ENCODE peak calls at places on chromosomes 2 and 18, in seven cellular contexts. B is K562, F is kidney, S is mesenchymal stem cell, T is neuronal stem cell, D is astrocyte, W is IMR-90. U is an unnamed sample.

GRCh38 chr2:187050409-187050998 is 201.5 kb upstream of the ZSWIM2 start:
- DNase-seq in B (no peak), F (no peak), S (no peak), T (no peak), D (no peak), W (peak; percentile 10), U (no peak)

GRCh38 chr18:58394046-58394445 is 234.8 kb downstream of the ALPK2 start:
- DNase-seq in B (no peak), F (no peak), S (no peak), T (no peak), D (peak; percentile 76), W (peak; percentile 73), U (no peak)

GRCh38 chr2:161418715-161419337 is 2.7 kb downstream of the TBR1 start:
- DNase-seq in B (no peak), F (no peak), S (peak; percentile 53), T (peak; percentile 59), D (no peak), W (peak; percentile 10), U (peak; percentile 43)

GRCh38 chr2:107785756-107786155 is 40.9 kb upstream of the RGPD4 start:
- DNase-seq in B (no peak), F (no peak), S (no peak), T (no peak), D (no peak), W (no peak), U (no peak)

GRCh38 chr2:219459460-219460311 is 25.0 kb downstream of the SPEG start:
- DNase-seq in B (peak; percentile 72), F (peak; percentile 77), S (peak; percentile 75), T (peak; percentile 64), D (peak; percentile 33), W (peak; percentile 63), U (peak; percentile 81)

GRCh38 chr2:41854227-41854626 is 193.6 kb upstream of the PKDCC start:
- DNase-seq in B (no peak), F (no peak), S (no peak), T (no peak), D (peak; percentile 17), W (peak; percentile 64), U (no peak)

GRCh38 chr18:9340472-9340871 is 5.9 kb downstream of the TWSG1 start:
- DNase-seq in B (no peak), F (no peak), S (no peak), T (no peak), D (no peak), W (no peak), U (no peak)

GRCh38 chr2:132632000-132632649 is 37.9 kb downstream of the LYPD1 start:
- DNase-seq in B (no peak), F (no peak), S (peak; percentile 24), T (no peak), D (peak; percentile 43), W (peak; percentile 6), U (peak; percentile 45)

GRCh38 chr18:484749-485464 is 15.6 kb downstream of the COLEC12 start:
- DNase-seq in B (no peak), F (no peak), S (peak; percentile 27), T (no peak), D (no peak), W (no peak), U (no peak)

GRCh38 chr2:31729065-31729439 is 148.3 kb upstream of the SRD5A2 start:
- DNase-seq in B (no peak), F (peak; percentile 35), S (no peak), T (no peak), D (no peak), W (no peak), U (no peak)

GRCh38 chr2:164714471-164714870 is 93.2 kb upstream of the GRB14 start:
- DNase-seq in B (no peak), F (no peak), S (no peak), T (no peak), D (no peak), W (no peak), U (no peak)

GRCh38 chr2:96870631-96871255 is 863 bp upstream of the SEMA4C start:
- DNase-seq in B (no peak), F (peak; percentile 84), S (peak; percentile 41), T (no peak), D (peak; percentile 33), W (no peak), U (no peak)

GRCh38 chr2:77507657-77508056 is 14.5 kb downstream of the LRRTM4 start:
- DNase-seq in B (no peak), F (no peak), S (no peak), T (no peak), D (no peak), W (no peak), U (no peak)

GRCh38 chr18:30970201-30970816 is 72.2 kb downstream of the DSC3 start:
- DNase-seq in B (no peak), F (no peak), S (peak; percentile 26), T (no peak), D (peak; percentile 32), W (peak; percentile 2), U (peak; percentile 24)

GRCh38 chr2:184596819-184597411 is 1.4 kb upstream of the ZNF804A start:
- DNase-seq in B (no peak), F (no peak), S (peak; percentile 82), T (peak; percentile 20), D (peak; percentile 75), W (peak; percentile 81), U (peak; percentile 81)

GRCh38 chr18:32440478-32440877 is 30.2 kb downstream of the GAREM1 start:
- DNase-seq in B (no peak), F (no peak), S (no peak), T (no peak), D (no peak), W (no peak), U (no peak)

GRCh38 chr2:235638541-235639192 is 144.8 kb downstream of the AGAP1 start:
- DNase-seq in B (no peak), F (no peak), S (no peak), T (no peak), D (no peak), W (no peak), U (no peak)

DNA sequence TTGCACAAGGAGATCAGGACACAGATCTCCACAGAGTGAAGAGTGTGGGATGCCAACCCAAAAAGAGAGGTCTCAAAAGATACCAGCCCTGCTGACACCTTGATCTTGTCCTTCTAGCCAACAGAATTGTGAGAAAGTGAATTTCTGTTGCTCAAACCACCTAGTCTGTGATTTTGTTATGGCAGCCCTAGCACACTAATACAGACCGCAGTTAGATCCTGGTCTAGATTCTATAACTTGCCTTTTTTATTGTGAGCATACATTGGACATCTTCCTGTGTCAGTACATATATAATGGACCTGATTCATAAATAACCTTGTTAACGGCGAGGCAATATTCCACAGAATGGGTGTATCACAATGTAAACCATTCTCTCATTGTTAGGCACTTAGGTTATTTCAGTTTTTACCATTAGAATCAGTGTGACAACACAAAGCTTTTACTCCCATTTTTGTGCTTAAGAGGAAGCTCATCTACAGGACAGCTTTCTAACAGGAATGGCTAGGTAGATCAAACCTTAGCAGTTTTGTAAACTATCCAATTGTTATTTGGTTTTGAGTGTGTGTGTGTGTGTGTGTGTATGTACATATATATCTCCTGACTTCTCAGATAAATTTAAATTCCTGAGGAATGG is 89.0 kb downstream of the ACSL3 start:
- DNase-seq in B (no peak), F (no peak), S (no peak), T (no peak), D (no peak), W (no peak), U (no peak)
- H3K9ac ChIP-seq in B (no peak overlapping the region), F (no peak overlapping the region), S (no peak overlapping the region), T (no peak overlapping the region), D (no peak overlapping the region), W (no peak overlapping the region), U (no peak overlapping the region)

DNA sequence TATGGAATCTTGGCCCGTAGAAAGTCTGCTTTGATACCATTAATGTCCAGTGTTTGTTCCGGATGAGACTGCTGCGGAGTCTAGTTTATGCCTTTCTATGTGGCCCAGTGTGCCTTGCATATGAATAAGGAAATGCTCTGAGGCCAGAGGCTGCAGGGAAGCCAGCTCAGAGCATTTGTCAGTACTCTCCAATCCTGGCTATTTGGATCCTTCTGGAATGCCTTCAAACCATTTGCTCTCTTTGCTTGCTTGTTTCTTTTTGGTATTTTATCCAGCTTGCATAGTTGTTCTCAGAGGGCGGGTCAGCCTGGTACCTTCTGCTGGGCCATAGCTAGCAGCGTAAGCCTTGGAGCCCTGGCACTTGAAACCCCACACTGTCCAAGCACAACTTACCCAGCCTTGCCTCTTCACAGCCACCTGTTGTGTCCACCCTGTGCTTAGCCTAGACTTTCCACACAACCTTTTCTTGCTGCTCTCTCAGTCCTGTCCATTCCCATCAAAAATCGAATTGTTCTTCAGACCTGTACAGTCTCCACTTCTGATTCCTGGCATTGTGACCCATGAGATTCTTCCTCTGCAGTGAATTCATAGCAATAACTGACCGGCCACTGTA is 20.5 kb downstream of the CENPO start:
- DNase-seq in B (no peak), F (no peak), S (no peak), T (no peak), D (no peak), W (no peak), U (no peak)
- H3K36me3 ChIP-seq in B (peaks cover 66% of the 10 kb centered on the region), F (peaks cover 4% of the 10 kb centered on the region), S (peaks cover 27% of the 10 kb centered on the region), T (peaks cover 27% of the 10 kb centered on the region), D (peaks cover 19% of the 10 kb centered on the region), W (peaks cover 9% of the 10 kb centered on the region), U (peaks cover 11% of the 10 kb centered on the region)

DNA sequence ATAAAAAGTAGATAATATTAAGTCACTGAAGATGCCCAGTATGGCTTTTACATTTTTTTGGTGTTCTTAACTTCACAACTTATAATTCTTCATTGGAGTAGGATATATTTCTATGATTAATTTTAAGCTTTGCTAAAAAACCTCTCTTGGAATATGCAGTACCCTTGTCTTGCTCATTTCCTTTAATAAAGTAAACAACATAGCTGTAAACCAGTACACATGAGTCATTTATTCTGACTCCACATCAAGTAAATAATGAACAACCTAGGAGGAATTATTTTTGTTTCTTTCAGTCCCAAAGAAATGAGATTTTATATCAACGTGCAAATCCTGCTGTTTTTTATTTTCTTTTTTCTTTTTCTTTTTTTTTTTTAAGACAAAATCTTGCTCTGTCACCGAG is 869.1 kb downstream of the CNTNAP5 start:
- DNase-seq in B (no peak), F (no peak), S (peak; percentile 53), T (no peak), D (no peak), W (peak; percentile 29), U (no peak)
- H3K4me3 ChIP-seq in B (no peak overlapping the region), F (no peak overlapping the region), S (no peak overlapping the region), T (no peak overlapping the region), D (no peak overlapping the region), W (no peak overlapping the region), U (no peak overlapping the region)

DNA sequence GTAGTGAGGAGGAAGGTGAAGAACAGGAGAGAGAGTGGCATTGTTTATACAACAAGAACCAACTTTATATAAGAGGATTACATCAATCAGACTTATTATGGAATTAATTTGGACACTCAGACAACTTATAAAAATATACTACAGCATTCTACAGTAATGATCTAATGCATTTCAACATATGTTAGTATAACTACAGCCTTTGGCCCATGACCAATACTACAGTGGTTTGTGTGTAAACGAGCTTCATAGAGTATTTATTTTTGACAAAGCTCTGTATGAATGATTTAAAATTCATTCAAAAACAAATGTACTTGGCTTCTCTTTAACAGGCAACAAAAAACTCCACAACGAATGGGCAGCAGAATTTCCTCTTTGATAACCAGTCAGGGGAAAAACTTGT is 72.8 kb downstream of the ZNF521 start:
- DNase-seq in B (no peak), F (no peak), S (peak; percentile 67), T (no peak), D (peak; percentile 23), W (peak; percentile 87), U (peak; percentile 80)
- H3K9ac ChIP-seq in B (no peak overlapping the region), F (no peak overlapping the region), S (peak overlapping the region; percentile 60), T (no peak overlapping the region), D (no peak overlapping the region), W (no peak overlapping the region), U (no peak overlapping the region)

DNA sequence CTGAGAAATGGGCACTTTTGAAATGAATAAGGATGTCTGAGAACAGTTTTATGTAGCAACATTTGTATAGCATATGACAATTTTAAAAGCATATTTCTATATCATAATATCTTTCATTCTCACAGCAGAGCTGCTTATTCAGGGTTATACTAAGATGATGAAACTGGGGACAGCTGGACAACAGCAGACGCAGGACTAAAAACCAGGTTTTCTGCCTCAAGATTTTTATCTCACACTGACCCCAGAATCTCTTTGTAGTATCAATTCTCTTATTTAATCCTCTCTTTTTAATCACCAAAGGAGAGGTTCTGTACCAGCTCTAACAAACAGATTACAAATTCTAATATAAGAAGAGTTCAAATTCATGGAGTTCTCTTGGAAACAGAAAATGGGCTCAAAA is 74.2 kb upstream of the TFCP2L1 start:
- DNase-seq in B (no peak), F (no peak), S (no peak), T (no peak), D (no peak), W (no peak), U (no peak)
- H3K36me3 ChIP-seq in B (peaks cover 67% of the 10 kb centered on the region), F (peaks cover 41% of the 10 kb centered on the region), S (peaks cover 43% of the 10 kb centered on the region), T (peaks cover 22% of the 10 kb centered on the region), D (peaks cover 8% of the 10 kb centered on the region), W (peaks cover 43% of the 10 kb centered on the region), U (peaks cover 64% of the 10 kb centered on the region)

U was measured in adipocyte.